ENCODE peak calls at places on chromosomes 2 and 18, in five cellular contexts. H, J, K, Y and E are unnamed samples.

GRCh38 chr2:39778775-39779751 is at the start of gene THUMPD2:
- DNase-seq in H (peak; percentile 78), J (no peak), K (peak; percentile 91), Y (peak; percentile 17), E (peak; percentile 84)

GRCh38 chr2:15989559-15989958 is 49.2 kb downstream of the MYCN start:
- DNase-seq in H (no peak), J (no peak), K (no peak), Y (no peak), E (no peak)

GRCh38 chr2:17813015-17813741 is 3.1 kb upstream of the MSGN1 start:
- DNase-seq in H (no peak), J (no peak), K (no peak), Y (no peak), E (peak; percentile 44)

GRCh38 chr2:101858246-101858645 is 133.5 kb upstream of the IL1R2 start:
- DNase-seq in H (no peak), J (no peak), K (no peak), Y (no peak), E (no peak)

GRCh38 chr2:125424386-125424785 is 1231.6 kb upstream of the GYPC start:
- DNase-seq in H (no peak), J (no peak), K (no peak), Y (no peak), E (no peak)

GRCh38 chr18:22674300-22674699 is 256.6 kb upstream of the CTAGE1 start:
- DNase-seq in H (no peak), J (peak; percentile 82), K (no peak), Y (peak; percentile 80), E (no peak)

GRCh38 chr2:121502246-121502645 is 28.4 kb upstream of the RNU4ATAC start:
- DNase-seq in H (no peak), J (no peak), K (no peak), Y (no peak), E (peak; percentile 22)

GRCh38 chr2:199228887-199229819 is 228.6 kb downstream of the SATB2 start:
- DNase-seq in H (no peak), J (peak; percentile 93), K (no peak), Y (peak; percentile 98), E (peak; percentile 61)

GRCh38 chr2:27960237-27960912 is 69.8 kb downstream of the BABAM2 start:
- DNase-seq in H (no peak), J (peak; percentile 91), K (no peak), Y (peak; percentile 94), E (no peak)

GRCh38 chr2:119760876-119761275 is 1.2 kb downstream of the PTPN4 start:
- DNase-seq in H (no peak), J (no peak), K (no peak), Y (no peak), E (peak; percentile 56)

GRCh38 chr2:240972636-240973521 is 25.5 kb upstream of the SNED1 start:
- DNase-seq in H (no peak), J (no peak), K (peak; percentile 91), Y (no peak), E (no peak)